ENCODE peak calls at places on chromosomes 3 and 15, in seven cellular contexts. N is type B pancreatic cell; O is CD4-positive, alpha-beta T cell; B is PC-3; X is coronary artery; C is B cell; G is stomach. L is an unnamed sample.
A peak's percentile ranks its signal among the peaks of the same experiment; 100 is the strongest.

GRCh38 chr3:168839692-168840091 is 744.0 kb upstream of the GOLIM4 start:
- DNase-seq in N (no peak), O (no peak), B (no peak), X (no peak), C (no peak), G (no peak), L (no peak)

GRCh38 chr15:92687183-92687582 is 31.6 kb upstream of the FAM174B start:
- DNase-seq in N (no peak), O (no peak), B (peak; percentile 85), X (no peak), C (no peak), G (no peak), L (no peak)

GRCh38 chr3:175179055-175179454 is 319.9 kb downstream of the NAALADL2 start:
- DNase-seq in N (no peak), O (no peak), B (peak; percentile 85), X (no peak), C (no peak), G (no peak), L (no peak)

GRCh38 chr3:123803521-123803920 is 80.6 kb downstream of the MYLK start:
- DNase-seq in N (no peak), O (no peak), B (no peak), X (no peak), C (no peak), G (no peak), L (no peak)

GRCh38 chr3:7307410-7307809 is 446.5 kb downstream of the GRM7 start:
- DNase-seq in N (no peak), O (no peak), B (no peak), X (no peak), C (no peak), G (no peak), L (no peak)

GRCh38 chr15:80072285-80072684 is 12.8 kb downstream of the ZFAND6 start:
- DNase-seq in N (no peak), O (no peak), B (peak; percentile 92), X (no peak), C (peak; percentile 31), G (no peak), L (peak; percentile 14)

GRCh38 chr3:54578417-54578816 is 349.4 kb downstream of the LRTM1 start:
- DNase-seq in N (no peak), O (no peak), B (no peak), X (no peak), C (no peak), G (no peak), L (no peak)

GRCh38 chr3:193870376-193871092 is 265.4 kb upstream of the HES1 start:
- DNase-seq in N (no peak), O (no peak), B (peak; percentile 48), X (no peak), C (no peak), G (no peak), L (no peak)

GRCh38 chr15:92882697-92883642 is 17.2 kb upstream of the CHD2 start:
- DNase-seq in N (no peak), O (no peak), B (no peak), X (no peak), C (peak; percentile 58), G (no peak), L (peak; percentile 33)

GRCh38 chr3:110210261-110210660 is 861.4 kb upstream of the NECTIN3 start:
- DNase-seq in N (no peak), O (no peak), B (no peak), X (no peak), C (no peak), G (no peak), L (no peak)
- TF ChIP-seq CTCF in N (no peak), O (no peak), B (no peak), X (no peak), C (no peak), G (no peak), L (no peak)

GRCh38 chr3:21290557-21290956 is 460.5 kb downstream of the ZNF385D start:
- DNase-seq in N (no peak), O (no peak), B (peak; percentile 23), X (no peak), C (no peak), G (no peak), L (no peak)
- TF ChIP-seq CTCF in N (peak; percentile 80), O (no peak), B (peak; percentile 60), X (no peak), C (peak; percentile 32), G (no peak), L (peak; percentile 29)

GRCh38 chr3:186220365-186220764 is 111.5 kb upstream of the ETV5 start:
- DNase-seq in N (no peak), O (no peak), B (peak; percentile 90), X (no peak), C (no peak), G (no peak), L (peak; percentile 15)

GRCh38 chr3:186218423-186218822 is 109.5 kb upstream of the ETV5 start:
- DNase-seq in N (no peak), O (no peak), B (no peak), X (no peak), C (no peak), G (no peak), L (no peak)

GRCh38 chr3:186221733-186222378 is 113.0 kb upstream of the ETV5 start:
- DNase-seq in N (no peak), O (no peak), B (no peak), X (no peak), C (no peak), G (no peak), L (no peak)

GRCh38 chr3:186219211-186219638 is 110.3 kb upstream of the ETV5 start:
- DNase-seq in N (no peak), O (no peak), B (no peak), X (no peak), C (no peak), G (no peak), L (no peak)

DNA sequence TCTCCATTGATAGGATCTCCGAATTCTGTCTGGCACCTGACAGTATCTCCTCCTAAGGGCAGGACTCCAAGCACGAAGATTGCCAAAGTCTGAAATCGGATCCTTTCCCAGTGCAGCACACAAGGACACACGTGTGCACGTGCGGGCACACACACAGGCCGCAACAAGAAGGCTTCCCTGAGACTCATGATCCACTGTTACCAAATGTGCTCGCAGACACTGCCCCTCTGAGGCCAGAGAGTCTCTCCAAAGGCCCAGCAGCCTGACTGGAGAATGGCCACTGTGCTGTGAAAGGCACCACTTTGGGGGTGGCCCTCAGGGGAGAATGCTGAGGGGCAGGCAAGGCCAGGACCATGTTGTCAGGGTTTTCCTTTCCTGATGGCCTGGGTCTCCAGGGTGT is 112.0 kb upstream of the ETV5 start:
- DNase-seq in N (no peak), O (no peak), B (no peak), X (no peak), C (no peak), G (no peak), L (no peak)
- TF ChIP-seq CTCF in N (peak; percentile 13), O (no peak), B (no peak), X (no peak), C (no peak), G (no peak), L (no peak)

GRCh38 chr15:68367226-68367625 is 64.7 kb downstream of the ITGA11 start:
- DNase-seq in N (no peak), O (no peak), B (no peak), X (no peak), C (no peak), G (no peak), L (no peak)

GRCh38 chr15:68365140-68365745 is 66.7 kb downstream of the ITGA11 start:
- DNase-seq in N (no peak), O (no peak), B (no peak), X (no peak), C (no peak), G (no peak), L (peak; percentile 31)

GRCh38 chr15:68365770-68366169 is 66.2 kb downstream of the ITGA11 start:
- DNase-seq in N (no peak), O (no peak), B (no peak), X (no peak), C (no peak), G (no peak), L (no peak)

GRCh38 chr15:68364660-68365035 is 67.3 kb downstream of the ITGA11 start:
- DNase-seq in N (no peak), O (no peak), B (no peak), X (no peak), C (no peak), G (no peak), L (no peak)

GRCh38 chr15:68366314-68366713 is 65.6 kb downstream of the ITGA11 start:
- DNase-seq in N (no peak), O (no peak), B (no peak), X (no peak), C (no peak), G (no peak), L (no peak)
- TF ChIP-seq CTCF in N (no peak), O (no peak), B (no peak), X (no peak), C (no peak), G (no peak), L (no peak)

L was measured in activated CD8-positive, alpha-beta T cell treated with anti-CD3 and anti-CD28 coated beads for 36 hours.